ENCODE peak calls at places on chromosomes 12 and 14, in ten cellular contexts. Y is foreskin keratinocyte; M is RWPE1; H is stimulated activated CD8-positive, alpha-beta memory T cell treated with anti-CD3 and anti-CD28 coated beads, Interleukin-4, amount 100 ng/mL, for 4 hours; Z is A549; V is iPS-NIHi11; U is aorta; I is NCI-H1092 treated with DMSO at 0.1 percent for 48 hours; K is posterior cingulate gyrus; X is NCI-H1930. B is an unnamed sample.
A peak's percentile ranks its signal among the peaks of the same experiment; 100 is the strongest.

GRCh38 chr14:101584049-101584859 is 23.0 kb downstream of the DIO3 start:
- DNase-seq in Y (no peak), M (no peak), H (no peak), Z (no peak), V (peak; percentile 52), U (no peak), I (no peak), K (no peak), X (no peak), B (no peak)

GRCh38 chr12:58608711-58609110 is 311.6 kb downstream of the LRIG3 start:
- DNase-seq in Y (no peak), M (no peak), H (no peak), Z (no peak), V (no peak), U (no peak), I (no peak), K (no peak), X (no peak), B (no peak)

GRCh38 chr12:49557917-49558215 is 10.1 kb downstream of the MCRS1 start:
- DNase-seq in Y (no peak), M (no peak), H (no peak), Z (peak; percentile 58), V (no peak), U (no peak), I (no peak), K (no peak), X (no peak), B (no peak)

GRCh38 chr12:6375269-6376078 is at the start of gene SCNN1A:
- DNase-seq in Y (no peak), M (peak; percentile 80), H (no peak), Z (no peak), V (peak; percentile 82), U (peak; percentile 46), I (no peak), K (no peak), X (no peak), B (no peak)

GRCh38 chr14:83575301-83575700 is 1954.6 kb upstream of the FLRT2 start:
- DNase-seq in Y (no peak), M (no peak), H (no peak), Z (no peak), V (no peak), U (no peak), I (no peak), K (no peak), X (no peak), B (no peak)

GRCh38 chr14:104981699-104982541 is 3.7 kb upstream of the CLBA1 start:
- DNase-seq in Y (no peak), M (no peak), H (no peak), Z (no peak), V (no peak), U (peak; percentile 44), I (no peak), K (no peak), X (no peak), B (no peak)

GRCh38 chr12:108340037-108340436 is 926 bp upstream of the CMKLR1 start:
- DNase-seq in Y (no peak), M (no peak), H (no peak), Z (no peak), V (no peak), U (peak; percentile 91), I (no peak), K (peak; percentile 11), X (no peak), B (no peak)

GRCh38 chr12:109753054-109753401 is 39.4 kb downstream of the FAM222A start:
- DNase-seq in Y (no peak), M (no peak), H (no peak), Z (no peak), V (no peak), U (peak; percentile 12), I (no peak), K (peak; percentile 1), X (no peak), B (no peak)

GRCh38 chr12:94208433-94208921 is 60.1 kb downstream of the PLXNC1 start:
- DNase-seq in Y (no peak), M (no peak), H (no peak), Z (no peak), V (no peak), U (no peak), I (no peak), K (no peak), X (no peak), B (no peak)